ENCODE peak calls at places on chromosomes 12 and 14, in seven cellular contexts. O is GM23338, T is GM23248, Y is neural progenitor cell, B is mammary epithelial cell, C is endothelial cell of umbilical vein, M is H1. W is an unnamed sample.
A peak's percentile ranks its signal among the peaks of the same experiment; 100 is the strongest.

GRCh38 chr14:65321370-65321875 is 91.1 kb upstream of the FUT8 start:
- DNase-seq in O (no peak), T (peak; percentile 41), Y (no peak), B (no peak), C (no peak), M (no peak), W (peak; percentile 98)

GRCh38 chr14:102508774-102509743 is 517 bp downstream of the ANKRD9 start:
- DNase-seq in O (peak; percentile 42), T (peak; percentile 82), Y (no peak), B (no peak), C (peak; percentile 35), M (no peak), W (peak; percentile 48)

GRCh38 chr14:81765654-81766275 is 232.1 kb upstream of the SEL1L start:
- DNase-seq in O (no peak), T (no peak), Y (no peak), B (no peak), C (no peak), M (no peak), W (no peak)

GRCh38 chr12:117272690-117273089 is 82.4 kb upstream of the FBXO21 start:
- DNase-seq in O (no peak), T (no peak), Y (no peak), B (no peak), C (no peak), M (no peak), W (no peak)

GRCh38 chr14:80522936-80523335 is 311.6 kb upstream of the DIO2 start:
- DNase-seq in O (no peak), T (peak; percentile 9), Y (no peak), B (no peak), C (peak; percentile 12), M (no peak), W (no peak)

GRCh38 chr14:99511421-99512109 is 30.4 kb downstream of the CCNK start:
- DNase-seq in O (no peak), T (peak; percentile 47), Y (no peak), B (no peak), C (no peak), M (no peak), W (no peak)

GRCh38 chr14:75563931-75564330 is 14.5 kb upstream of the FLVCR2 start:
- DNase-seq in O (no peak), T (no peak), Y (no peak), B (no peak), C (no peak), M (no peak), W (no peak)

GRCh38 chr12:104793280-104793679 is 164.8 kb downstream of the SLC41A2 start:
- DNase-seq in O (no peak), T (peak; percentile 92), Y (no peak), B (peak; percentile 74), C (no peak), M (no peak), W (no peak)

GRCh38 chr14:35808076-35808657 is 928 bp downstream of the RALGAPA1 start:
- DNase-seq in O (peak; percentile 73), T (peak; percentile 69), Y (peak; percentile 43), B (peak; percentile 58), C (peak; percentile 65), M (no peak), W (peak; percentile 36)

GRCh38 chr12:75208851-75209781 is 523 bp downstream of the KCNC2 start:
- DNase-seq in O (peak; percentile 85), T (peak; percentile 51), Y (peak; percentile 85), B (peak; percentile 26), C (peak; percentile 27), M (peak; percentile 85), W (no peak)

GRCh38 chr12:38662851-38663250 is 242.5 kb downstream of the CPNE8 start:
- DNase-seq in O (no peak), T (peak; percentile 61), Y (no peak), B (peak; percentile 26), C (no peak), M (no peak), W (no peak)

GRCh38 chr12:48054955-48055821 is 50.7 kb downstream of the SENP1 start:
- DNase-seq in O (no peak), T (no peak), Y (no peak), B (no peak), C (no peak), M (no peak), W (no peak)

GRCh38 chr14:81464253-81465001 is 64.3 kb upstream of the STON2 start:
- DNase-seq in O (peak; percentile 80), T (peak; percentile 62), Y (peak; percentile 69), B (peak; percentile 45), C (peak; percentile 79), M (peak; percentile 80), W (peak; percentile 5)

GRCh38 chr12:132608231-132609171 is 1.9 kb downstream of the LRCOL1 start:
- DNase-seq in O (no peak), T (no peak), Y (peak; percentile 18), B (no peak), C (no peak), M (no peak), W (no peak)

GRCh38 chr14:53955234-53955556 is 1.4 kb downstream of the BMP4 start:
- DNase-seq in O (peak; percentile 60), T (no peak), Y (no peak), B (no peak), C (no peak), M (no peak), W (no peak)

GRCh38 chr14:53953828-53954550 is 2.6 kb downstream of the BMP4 start:
- DNase-seq in O (peak; percentile 57), T (peak; percentile 66), Y (peak; percentile 61), B (peak; percentile 52), C (no peak), M (peak; percentile 64), W (peak; percentile 35)

GRCh38 chr14:53953002-53953827 is 3.4 kb downstream of the BMP4 start:
- DNase-seq in O (peak; percentile 86), T (peak; percentile 58), Y (peak; percentile 93), B (peak; percentile 59), C (peak; percentile 94), M (peak; percentile 86), W (peak; percentile 80)

GRCh38 chr14:53955671-53956426 is 776 bp downstream of the BMP4 start:
- DNase-seq in O (peak; percentile 79), T (peak; percentile 13), Y (peak; percentile 64), B (no peak), C (peak; percentile 61), M (peak; percentile 84), W (peak; percentile 67)

GRCh38 chr14:53954551-53955233 is 1.9 kb downstream of the BMP4 start:
- DNase-seq in O (no peak), T (peak; percentile 46), Y (peak; percentile 57), B (peak; percentile 19), C (peak; percentile 58), M (peak; percentile 65), W (peak; percentile 26)
- TF ChIP-seq EZH2 in O (peak; percentile 69), T (peak; percentile 94), Y (peak; percentile 94), B (no peak), C (no peak), M (peak; percentile 76), W (no peak)

GRCh38 chr12:5433081-5433839 is 1.4 kb downstream of the NTF3 start:
- DNase-seq in O (peak; percentile 62), T (peak; percentile 44), Y (peak; percentile 65), B (no peak), C (no peak), M (no peak), W (no peak)

GRCh38 chr12:5435161-5435560 is 3.3 kb downstream of the NTF3 start:
- DNase-seq in O (no peak), T (no peak), Y (no peak), B (no peak), C (no peak), M (no peak), W (no peak)

GRCh38 chr12:5432011-5432400 is at the start of gene NTF3:
- DNase-seq in O (peak; percentile 82), T (peak; percentile 72), Y (peak; percentile 79), B (no peak), C (no peak), M (peak; percentile 72), W (no peak)

GRCh38 chr12:5434647-5434968 is 2.7 kb downstream of the NTF3 start:
- DNase-seq in O (no peak), T (no peak), Y (no peak), B (no peak), C (no peak), M (no peak), W (no peak)

GRCh38 chr12:5433840-5434646 is 2.1 kb downstream of the NTF3 start:
- DNase-seq in O (no peak), T (no peak), Y (peak; percentile 23), B (no peak), C (no peak), M (no peak), W (no peak)
- TF ChIP-seq EZH2 in O (peak; percentile 36), T (no peak), Y (peak; percentile 13), B (no peak), C (no peak), M (no peak), W (no peak)

DNA sequence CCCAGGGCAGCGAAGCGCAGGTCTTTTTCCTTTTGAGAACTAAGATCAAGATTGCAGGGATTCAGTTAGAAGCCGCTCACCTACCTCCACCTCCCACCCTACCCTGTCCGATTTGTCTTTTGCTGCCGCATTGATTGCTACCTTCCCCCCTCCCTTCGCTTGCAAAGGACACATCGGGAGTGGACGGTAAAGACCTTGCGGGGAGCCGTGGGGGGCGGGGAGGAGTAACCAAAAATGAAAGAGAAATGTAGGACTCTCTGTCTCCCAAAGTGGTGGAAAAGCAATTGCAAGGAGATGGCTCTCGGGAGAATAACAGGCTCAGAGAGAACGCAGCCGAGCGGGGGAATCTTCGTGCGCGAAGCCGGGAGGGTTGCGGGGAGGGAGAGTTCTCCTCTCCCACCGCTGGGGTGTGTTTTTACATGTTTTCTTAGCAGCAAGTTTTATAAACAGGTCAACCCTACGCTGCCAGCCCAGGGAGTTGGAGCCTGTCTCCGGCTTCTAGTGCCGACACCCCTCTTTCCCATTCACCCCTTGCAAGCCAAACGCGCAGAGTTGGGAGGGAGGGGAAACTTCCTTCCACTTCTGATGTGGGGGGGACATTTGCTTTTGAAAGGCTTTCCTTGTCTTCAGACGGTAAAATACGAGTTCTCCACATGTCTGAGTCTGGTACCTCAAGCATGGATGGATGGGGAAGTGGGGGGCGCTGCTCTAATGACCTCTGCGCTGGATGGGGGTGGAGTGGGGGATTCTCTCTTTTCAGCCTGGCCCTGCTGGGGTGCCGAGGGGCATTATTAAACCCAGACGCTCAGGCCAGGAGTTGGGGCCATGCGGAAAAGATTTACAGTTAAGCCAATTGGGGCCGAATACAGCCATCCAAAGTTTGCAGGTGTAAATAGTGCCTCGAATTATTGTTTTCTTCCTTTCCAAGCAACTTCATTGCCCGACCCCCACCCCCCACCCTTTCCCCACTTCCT is 8.9 kb upstream of the TBX3 start:
- DNase-seq in O (peak; percentile 68), T (peak; percentile 71), Y (peak; percentile 60), B (peak; percentile 33), C (no peak), M (peak; percentile 69), W (no peak)
- TF ChIP-seq EZH2 in O (peak; percentile 98), T (peak; percentile 33), Y (peak; percentile 98), B (no peak), C (peak; percentile 80), M (peak; percentile 59), W (no peak)

GRCh38 chr14:60637138-60637489 is 12.2 kb downstream of the SIX1 start:
- DNase-seq in O (no peak), T (no peak), Y (peak; percentile 29), B (no peak), C (no peak), M (no peak), W (no peak)

GRCh38 chr14:60634153-60634552 is 15.1 kb downstream of the SIX1 start:
- DNase-seq in O (no peak), T (no peak), Y (no peak), B (no peak), C (no peak), M (no peak), W (no peak)

GRCh38 chr14:60640859-60641721 is 8.2 kb downstream of the SIX1 start:
- DNase-seq in O (peak; percentile 52), T (no peak), Y (peak; percentile 36), B (no peak), C (no peak), M (no peak), W (no peak)

GRCh38 chr14:60639677-60640076 is 9.6 kb downstream of the SIX1 start:
- DNase-seq in O (no peak), T (no peak), Y (no peak), B (no peak), C (no peak), M (no peak), W (no peak)

GRCh38 chr14:60637490-60638452 is 11.5 kb downstream of the SIX1 start:
- DNase-seq in O (peak; percentile 82), T (peak; percentile 69), Y (peak; percentile 79), B (no peak), C (no peak), M (peak; percentile 82), W (no peak)
- TF ChIP-seq EZH2 in O (peak; percentile 2), T (no peak), Y (peak; percentile 55), B (no peak), C (no peak), M (peak; percentile 68), W (no peak)